ENCODE peak calls at places on chromosomes 16 and 17, in eight cellular contexts. H is SJSA1, Y is prostate gland, I is ascending aorta, Q is heart right ventricle, U is aorta, X is DND-41, E is A549. A is an unnamed sample.

GRCh38 chr17:301681-302299 is 50.8 kb downstream of the RPH3AL start:
- DNase-seq in Q (peak; percentile 70), I (no peak), U (peak; percentile 73), X (no peak), Y (no peak), H (no peak), E (no peak), A (no peak)

GRCh38 chr17:65398036-65398787 is 163.2 kb downstream of the AXIN2 start:
- DNase-seq in X (no peak), H (no peak), Y (no peak), I (no peak), E (no peak), U (no peak), Q (no peak), A (no peak)

GRCh38 chr17:37475713-37476420 is 13.8 kb upstream of the DUSP14 start:
- DNase-seq in E (no peak), I (no peak), H (no peak), Y (no peak), X (no peak), U (no peak), Q (no peak), A (no peak)

GRCh38 chr17:9202572-9202971 is 181.3 kb downstream of the NTN1 start:
- DNase-seq in U (no peak), E (no peak), X (no peak), I (no peak), H (no peak), Q (no peak), Y (no peak), A (no peak)

GRCh38 chr16:84460406-84461028 is 43.9 kb downstream of the MEAK7 start:
- DNase-seq in Q (no peak), H (no peak), Y (no peak), X (no peak), U (peak; percentile 64), E (no peak), I (no peak), A (no peak)

GRCh38 chr16:28914325-28914724 is 10.7 kb downstream of the RABEP2 start:
- DNase-seq in Y (no peak), Q (no peak), U (no peak), H (no peak), E (no peak), X (no peak), I (no peak), A (no peak)

GRCh38 chr16:57603110-57604024 is 25.1 kb upstream of the ADGRG1 start:
- DNase-seq in Y (no peak), X (no peak), Q (no peak), H (no peak), I (peak; percentile 47), U (peak; percentile 55), E (no peak), A (no peak)

GRCh38 chr17:38454528-38454927 is 26.3 kb downstream of the ARHGAP23 start:
- DNase-seq in E (peak; percentile 97), X (no peak), U (peak; percentile 96), H (peak; percentile 70), Y (peak; percentile 84), Q (peak; percentile 85), I (peak; percentile 94), A (peak; percentile 32)

GRCh38 chr17:5184284-5184683 is 7.4 kb downstream of the ZNF594 start:
- DNase-seq in I (no peak), X (no peak), H (no peak), Y (no peak), Q (no peak), E (no peak), U (no peak), A (no peak)

GRCh38 chr17:55458287-55458900 is 36.8 kb upstream of the MMD start:
- DNase-seq in H (no peak), Q (peak; percentile 16), U (no peak), I (no peak), E (no peak), Y (no peak), X (no peak), A (no peak)
- H3K27ac ChIP-seq in H (no peak overlapping the region), Q (no peak overlapping the region), U (no peak overlapping the region), I (no peak overlapping the region), E (peak overlapping the region; percentile 92), Y (no peak overlapping the region), X (no peak overlapping the region), A (no peak overlapping the region)

GRCh38 chr16:73051903-73052302 is 4.0 kb upstream of the ZFHX3 start:
- DNase-seq in I (no peak), E (no peak), Y (no peak), U (no peak), Q (no peak), H (peak; percentile 58), X (no peak), A (no peak)

GRCh38 chr16:73051216-73051615 is 3.3 kb upstream of the ZFHX3 start:
- DNase-seq in H (peak; percentile 33), E (no peak), Y (no peak), Q (no peak), I (no peak), U (no peak), X (no peak), A (no peak)

GRCh38 chr16:73053379-73054130 is 5.6 kb upstream of the ZFHX3 start:
- DNase-seq in Y (no peak), Q (no peak), I (peak; percentile 80), X (no peak), U (no peak), H (peak; percentile 96), E (peak; percentile 78), A (no peak)

GRCh38 chr16:73053038-73053378 is 5.1 kb upstream of the ZFHX3 start:
- DNase-seq in Q (no peak), Y (no peak), H (no peak), X (no peak), I (no peak), U (no peak), E (no peak), A (no peak)

DNA sequence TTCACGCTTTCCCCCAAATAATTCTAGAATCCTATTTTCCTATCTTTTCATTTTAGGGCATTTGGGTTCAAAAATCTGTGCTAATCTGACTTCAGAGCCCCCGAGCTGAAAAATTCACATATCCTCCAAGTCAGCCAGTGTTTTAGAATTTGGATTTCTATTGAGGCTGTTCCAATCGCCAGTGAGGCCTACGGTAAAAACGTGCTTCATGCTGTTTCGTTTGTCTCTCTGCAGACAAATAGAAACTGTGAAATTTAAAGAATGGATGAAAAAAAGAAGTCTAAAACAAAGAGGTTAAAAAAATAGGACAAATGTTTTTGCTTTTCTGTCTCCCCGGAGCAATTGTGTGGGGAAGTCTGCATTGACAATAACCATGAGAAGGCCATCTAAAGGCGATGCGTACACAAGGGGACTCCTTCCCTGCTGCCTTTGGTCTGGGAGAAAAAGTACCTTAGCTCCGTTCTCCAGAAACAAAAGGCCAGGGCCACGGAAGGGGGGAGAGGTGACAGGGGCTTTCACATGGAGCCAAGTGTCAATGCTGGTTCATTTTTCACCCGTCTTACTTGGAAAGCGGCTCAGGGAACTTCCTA is 4.6 kb upstream of the ZFHX3 start:
- DNase-seq in X (no peak), Q (no peak), E (no peak), U (no peak), Y (no peak), H (peak; percentile 65), I (no peak), A (no peak)
- H3K27ac ChIP-seq in X (no peak overlapping the region), Q (peak overlapping the region; percentile 97), E (peak overlapping the region; percentile 99), U (peak overlapping the region; percentile 99), Y (peak overlapping the region; percentile 97), H (peak overlapping the region; percentile 98), I (peak overlapping the region; percentile 98), A (no peak overlapping the region)

GRCh38 chr16:27802664-27803450 is 252.9 kb downstream of the KATNIP start:
- DNase-seq in U (no peak), I (no peak), Q (no peak), X (no peak), Y (no peak), H (no peak), E (no peak), A (no peak)

GRCh38 chr16:27799866-27800265 is 249.9 kb downstream of the KATNIP start:
- DNase-seq in E (no peak), Y (no peak), X (no peak), H (no peak), I (no peak), Q (no peak), U (no peak), A (no peak)

GRCh38 chr16:27801259-27801945 is 251.5 kb downstream of the KATNIP start:
- DNase-seq in Y (no peak), E (no peak), Q (no peak), I (no peak), X (no peak), U (no peak), H (no peak), A (no peak)

GRCh38 chr16:27798241-27798640 is 248.3 kb downstream of the KATNIP start:
- DNase-seq in I (no peak), Q (no peak), U (no peak), E (no peak), X (no peak), H (no peak), Y (no peak), A (no peak)

GRCh38 chr16:27800817-27801216 is 250.9 kb downstream of the KATNIP start:
- DNase-seq in X (no peak), Q (no peak), Y (no peak), H (no peak), I (no peak), U (no peak), E (no peak), A (no peak)
- H3K27ac ChIP-seq in X (no peak overlapping the region), Q (no peak overlapping the region), Y (no peak overlapping the region), H (no peak overlapping the region), I (no peak overlapping the region), U (no peak overlapping the region), E (no peak overlapping the region), A (no peak overlapping the region)

GRCh38 chr17:50184611-50185398 is 16.6 kb downstream of the COL1A1 start:
- DNase-seq in H (peak; percentile 58), Y (no peak), X (no peak), I (peak; percentile 92), U (peak; percentile 87), Q (no peak), E (no peak), A (no peak)
- H3K27ac ChIP-seq in H (peak overlapping the region; percentile 42), Y (peak overlapping the region; percentile 50), X (no peak overlapping the region), I (peak overlapping the region; percentile 99), U (peak overlapping the region; percentile 90), Q (peak overlapping the region; percentile 36), E (peak overlapping the region; percentile 37), A (no peak overlapping the region)

GRCh38 chr17:15184872-15185624 is 80.1 kb downstream of the PMP22 start:
- DNase-seq in Q (no peak), E (no peak), U (no peak), X (no peak), H (no peak), Y (no peak), I (no peak), A (no peak)
- H3K27ac ChIP-seq in Q (peak overlapping the region; percentile 52), E (no peak overlapping the region), U (no peak overlapping the region), X (no peak overlapping the region), H (no peak overlapping the region), Y (no peak overlapping the region), I (no peak overlapping the region), A (no peak overlapping the region)

GRCh38 chr17:73286863-73287296 is 24.9 kb downstream of the CDC42EP4 start:
- DNase-seq in U (no peak), H (no peak), Y (peak; percentile 89), E (no peak), I (no peak), Q (no peak), X (no peak), A (no peak)
- H3K27ac ChIP-seq in U (no peak overlapping the region), H (no peak overlapping the region), Y (peak overlapping the region; percentile 86), E (peak overlapping the region; percentile 91), I (peak overlapping the region; percentile 53), Q (peak overlapping the region; percentile 31), X (no peak overlapping the region), A (no peak overlapping the region)

A was measured in pancreas.